ENCODE peak calls at places on chromosome 3, in seven cellular contexts. F, C, O, K, I, P and S are unnamed samples.
A peak's percentile ranks its signal among the peaks of the same experiment; 100 is the strongest.

GRCh38 chr3:69558912-69559311 is 173.0 kb upstream of the FRMD4B start:
- DNase-seq in P (no peak), K (no peak), I (no peak), C (no peak), O (no peak), F (no peak), S (no peak)

GRCh38 chr3:142088522-142088921 is 60.8 kb downstream of the TFDP2 start:
- DNase-seq in C (no peak), P (no peak), I (no peak), K (no peak), F (no peak), O (no peak), S (no peak)

GRCh38 chr3:158095302-158095997 is 10.8 kb downstream of the SHOX2 start:
- DNase-seq in K (no peak), C (no peak), I (peak; percentile 21), O (no peak), P (no peak), F (no peak), S (no peak)

GRCh38 chr3:127473244-127474024 is 117.1 kb downstream of the TPRA1 start:
- DNase-seq in P (no peak), I (peak; percentile 36), O (no peak), C (no peak), F (no peak), K (no peak), S (peak; percentile 41)

GRCh38 chr3:11377726-11378125 is 105.5 kb downstream of the ATG7 start:
- DNase-seq in C (no peak), F (no peak), O (no peak), K (no peak), P (no peak), I (no peak), S (no peak)

GRCh38 chr3:15768421-15769255 is 29.1 kb downstream of the ANKRD28 start:
- DNase-seq in F (no peak), O (no peak), I (no peak), K (no peak), P (no peak), C (no peak), S (no peak)

GRCh38 chr3:127000128-127000527 is 17.2 kb downstream of the PLXNA1 start:
- DNase-seq in I (no peak), P (no peak), C (no peak), K (no peak), O (no peak), F (no peak), S (no peak)

GRCh38 chr3:139642981-139643380 is 34.8 kb downstream of the NMNAT3 start:
- DNase-seq in C (no peak), O (no peak), P (no peak), I (no peak), F (no peak), K (no peak), S (no peak)

GRCh38 chr3:188037116-188037718 is 116.7 kb upstream of the LPP start:
- DNase-seq in C (no peak), O (no peak), I (peak; percentile 12), K (no peak), F (no peak), P (no peak), S (no peak)

GRCh38 chr3:43009547-43009946 is 30.4 kb downstream of the GASK1A start:
- DNase-seq in F (no peak), P (no peak), O (no peak), K (no peak), C (no peak), I (no peak), S (no peak)

GRCh38 chr3:135513106-135514063 is 452.1 kb upstream of the PPP2R3A start:
- DNase-seq in P (peak; percentile 28), F (no peak), C (no peak), K (no peak), O (no peak), I (no peak), S (no peak)

GRCh38 chr3:194993896-194994295 is 277.1 kb downstream of the XXYLT1 start:
- DNase-seq in F (no peak), K (no peak), P (no peak), I (no peak), C (no peak), O (no peak), S (no peak)

GRCh38 chr3:94043285-94043684 is 14.9 kb upstream of the STX19 start:
- DNase-seq in F (no peak), O (no peak), I (no peak), C (no peak), P (no peak), K (no peak), S (no peak)